ENCODE peak calls at places on chromosomes 13 and 19, in ten cellular contexts. One of them, this sample, is unnamed.

GRCh38 chr13:26861951-26862350 is 101.4 kb upstream of the GPR12 start:
- DNase-seq in suprapubic skin: no peak
- DNase-seq in tibial nerve: no peak
- DNase-seq in A549: no peak
- DNase-seq in sigmoid colon: no peak
- DNase-seq in upper lobe of left lung: no peak
- DNase-seq in ovary: no peak
- DNase-seq in SK-N-SH: no peak
- DNase-seq in HepG2: no peak
- DNase-seq in stomach: no peak
- DNase-seq in this sample: no peak

GRCh38 chr13:46745062-46745461 is 51.9 kb downstream of the ESD start:
- DNase-seq in stomach: no peak
- DNase-seq in ovary: no peak
- DNase-seq in sigmoid colon: no peak
- DNase-seq in A549: no peak
- DNase-seq in HepG2: no peak
- DNase-seq in SK-N-SH: no peak
- DNase-seq in upper lobe of left lung: no peak
- DNase-seq in suprapubic skin: no peak
- DNase-seq in tibial nerve: no peak
- DNase-seq in this sample: no peak

GRCh38 chr13:29227560-29227959 is 367.9 kb downstream of the SLC7A1 start:
- DNase-seq in stomach: no peak
- DNase-seq in tibial nerve: no peak
- DNase-seq in suprapubic skin: no peak
- DNase-seq in upper lobe of left lung: no peak
- DNase-seq in ovary: no peak
- DNase-seq in SK-N-SH: no peak
- DNase-seq in A549: no peak
- DNase-seq in HepG2: no peak
- DNase-seq in sigmoid colon: no peak
- DNase-seq in this sample: no peak

GRCh38 chr19:35042056-35042730 is 672 bp downstream of the HPN start:
- DNase-seq in tibial nerve: no peak
- DNase-seq in SK-N-SH: no peak
- DNase-seq in stomach: peak; percentile 47
- DNase-seq in A549: no peak
- DNase-seq in suprapubic skin: no peak
- DNase-seq in sigmoid colon: no peak
- DNase-seq in HepG2: peak; percentile 89
- DNase-seq in ovary: no peak
- DNase-seq in upper lobe of left lung: peak; percentile 61
- DNase-seq in this sample: no peak

GRCh38 chr19:4844348-4845179 is 13.1 kb upstream of the TICAM1 start:
- DNase-seq in upper lobe of left lung: no peak
- DNase-seq in HepG2: peak; percentile 75
- DNase-seq in stomach: no peak
- DNase-seq in suprapubic skin: peak; percentile 74
- DNase-seq in ovary: peak; percentile 41
- DNase-seq in sigmoid colon: peak; percentile 90
- DNase-seq in SK-N-SH: no peak
- DNase-seq in tibial nerve: no peak
- DNase-seq in A549: peak; percentile 56
- DNase-seq in this sample: no peak

GRCh38 chr19:9909251-9909650 is 27.1 kb downstream of the OLFM2 start:
- DNase-seq in A549: no peak
- DNase-seq in HepG2: no peak
- DNase-seq in stomach: no peak
- DNase-seq in SK-N-SH: no peak
- DNase-seq in suprapubic skin: no peak
- DNase-seq in ovary: no peak
- DNase-seq in tibial nerve: no peak
- DNase-seq in sigmoid colon: no peak
- DNase-seq in upper lobe of left lung: no peak
- DNase-seq in this sample: no peak

GRCh38 chr13:97328222-97328790 is 105.7 kb upstream of the RAP2A start:
- DNase-seq in suprapubic skin: no peak
- DNase-seq in sigmoid colon: no peak
- DNase-seq in HepG2: no peak
- DNase-seq in ovary: peak; percentile 26
- DNase-seq in A549: peak; percentile 23
- DNase-seq in stomach: no peak
- DNase-seq in SK-N-SH: no peak
- DNase-seq in tibial nerve: peak; percentile 36
- DNase-seq in upper lobe of left lung: no peak
- DNase-seq in this sample: no peak

GRCh38 chr13:45537506-45537905 is 72.8 kb downstream of the COG3 start:
- DNase-seq in HepG2: no peak
- DNase-seq in tibial nerve: no peak
- DNase-seq in A549: no peak
- DNase-seq in upper lobe of left lung: no peak
- DNase-seq in sigmoid colon: no peak
- DNase-seq in stomach: no peak
- DNase-seq in suprapubic skin: no peak
- DNase-seq in SK-N-SH: no peak
- DNase-seq in ovary: no peak
- DNase-seq in this sample: no peak

GRCh38 chr13:91236182-91236581 is 111.3 kb upstream of the MIR17HG start:
- DNase-seq in stomach: no peak
- DNase-seq in A549: no peak
- DNase-seq in SK-N-SH: no peak
- DNase-seq in sigmoid colon: no peak
- DNase-seq in ovary: no peak
- DNase-seq in suprapubic skin: no peak
- DNase-seq in upper lobe of left lung: no peak
- DNase-seq in HepG2: no peak
- DNase-seq in tibial nerve: no peak
- DNase-seq in this sample: no peak

GRCh38 chr19:38562096-38562495 is 55.7 kb downstream of the MAP4K1 start:
- DNase-seq in stomach: no peak
- DNase-seq in A549: no peak
- DNase-seq in ovary: no peak
- DNase-seq in upper lobe of left lung: no peak
- DNase-seq in suprapubic skin: no peak
- DNase-seq in HepG2: no peak
- DNase-seq in sigmoid colon: no peak
- DNase-seq in SK-N-SH: no peak
- DNase-seq in tibial nerve: no peak
- DNase-seq in this sample: no peak

GRCh38 chr19:49020342-49020741 is 3.5 kb upstream of the LHB start:
- DNase-seq in stomach: peak; percentile 31
- DNase-seq in upper lobe of left lung: peak; percentile 38
- DNase-seq in A549: no peak
- DNase-seq in ovary: no peak
- DNase-seq in SK-N-SH: no peak
- DNase-seq in HepG2: no peak
- DNase-seq in tibial nerve: no peak
- DNase-seq in suprapubic skin: no peak
- DNase-seq in sigmoid colon: no peak
- DNase-seq in this sample: no peak

GRCh38 chr19:49016067-49016839 is 638 bp downstream of the LHB start:
- DNase-seq in suprapubic skin: no peak
- DNase-seq in tibial nerve: no peak
- DNase-seq in SK-N-SH: no peak
- DNase-seq in A549: no peak
- DNase-seq in upper lobe of left lung: peak; percentile 83
- DNase-seq in sigmoid colon: no peak
- DNase-seq in ovary: no peak
- DNase-seq in HepG2: no peak
- DNase-seq in stomach: no peak
- DNase-seq in this sample: no peak

GRCh38 chr19:49017041-49017665 is at the start of gene LHB:
- DNase-seq in suprapubic skin: no peak
- DNase-seq in stomach: no peak
- DNase-seq in tibial nerve: no peak
- DNase-seq in sigmoid colon: no peak
- DNase-seq in ovary: no peak
- DNase-seq in SK-N-SH: peak; percentile 42
- DNase-seq in upper lobe of left lung: peak; percentile 46
- DNase-seq in HepG2: no peak
- DNase-seq in A549: no peak
- DNase-seq in this sample: no peak

GRCh38 chr19:49019242-49019932 is 2.5 kb upstream of the LHB start:
- DNase-seq in sigmoid colon: no peak
- DNase-seq in upper lobe of left lung: peak; percentile 92
- DNase-seq in SK-N-SH: peak; percentile 91
- DNase-seq in A549: peak; percentile 77
- DNase-seq in HepG2: peak; percentile 67
- DNase-seq in ovary: peak; percentile 39
- DNase-seq in suprapubic skin: peak; percentile 75
- DNase-seq in tibial nerve: peak; percentile 25
- DNase-seq in stomach: peak; percentile 83
- DNase-seq in this sample: peak; percentile 84

GRCh38 chr19:49017666-49018351 is 918 bp upstream of the LHB start:
- DNase-seq in upper lobe of left lung: peak; percentile 92
- DNase-seq in ovary: no peak
- DNase-seq in tibial nerve: no peak
- DNase-seq in SK-N-SH: peak; percentile 89
- DNase-seq in HepG2: peak; percentile 41
- DNase-seq in stomach: peak; percentile 53
- DNase-seq in A549: no peak
- DNase-seq in sigmoid colon: no peak
- DNase-seq in suprapubic skin: peak; percentile 75
- DNase-seq in this sample: peak; percentile 49
- H3K4me3 ChIP-seq in upper lobe of left lung: no peak overlapping the region
- H3K4me3 ChIP-seq in ovary: peak overlapping the region; percentile 29
- H3K4me3 ChIP-seq in tibial nerve: peak overlapping the region; percentile 6
- H3K4me3 ChIP-seq in SK-N-SH: peak overlapping the region; percentile 46
- H3K4me3 ChIP-seq in HepG2: peak overlapping the region; percentile 10
- H3K4me3 ChIP-seq in stomach: peak overlapping the region; percentile 51
- H3K4me3 ChIP-seq in A549: peak overlapping the region; percentile 21
- H3K4me3 ChIP-seq in sigmoid colon: peak overlapping the region; percentile 50
- H3K4me3 ChIP-seq in suprapubic skin: peak overlapping the region; percentile 54
- H3K4me3 ChIP-seq in this sample: peak overlapping the region; percentile 30

GRCh38 chr19:33388231-33388816 is 14.8 kb downstream of the CEBPG start:
- DNase-seq in tibial nerve: no peak
- DNase-seq in ovary: no peak
- DNase-seq in sigmoid colon: peak; percentile 67
- DNase-seq in SK-N-SH: peak; percentile 34
- DNase-seq in A549: no peak
- DNase-seq in stomach: no peak
- DNase-seq in suprapubic skin: peak; percentile 57
- DNase-seq in HepG2: no peak
- DNase-seq in upper lobe of left lung: peak; percentile 61
- DNase-seq in this sample: no peak

GRCh38 chr19:33388817-33389573 is 15.5 kb downstream of the CEBPG start:
- DNase-seq in sigmoid colon: peak; percentile 71
- DNase-seq in stomach: no peak
- DNase-seq in tibial nerve: no peak
- DNase-seq in ovary: no peak
- DNase-seq in upper lobe of left lung: peak; percentile 86
- DNase-seq in SK-N-SH: peak; percentile 83
- DNase-seq in A549: no peak
- DNase-seq in HepG2: no peak
- DNase-seq in suprapubic skin: peak; percentile 70
- DNase-seq in this sample: no peak

GRCh38 chr19:33390908-33391630 is 17.6 kb downstream of the CEBPG start:
- DNase-seq in SK-N-SH: peak; percentile 33
- DNase-seq in suprapubic skin: peak; percentile 70
- DNase-seq in A549: no peak
- DNase-seq in upper lobe of left lung: peak; percentile 75
- DNase-seq in tibial nerve: no peak
- DNase-seq in sigmoid colon: peak; percentile 63
- DNase-seq in HepG2: no peak
- DNase-seq in stomach: no peak
- DNase-seq in ovary: peak; percentile 11
- DNase-seq in this sample: no peak

GRCh38 chr19:33390120-33390907 is 16.8 kb downstream of the CEBPG start:
- DNase-seq in SK-N-SH: peak; percentile 56
- DNase-seq in ovary: peak; percentile 67
- DNase-seq in HepG2: no peak
- DNase-seq in tibial nerve: peak; percentile 57
- DNase-seq in stomach: no peak
- DNase-seq in upper lobe of left lung: peak; percentile 88
- DNase-seq in sigmoid colon: peak; percentile 91
- DNase-seq in suprapubic skin: peak; percentile 84
- DNase-seq in A549: no peak
- DNase-seq in this sample: peak; percentile 45

GRCh38 chr19:33389574-33390119 is 16.1 kb downstream of the CEBPG start:
- DNase-seq in upper lobe of left lung: peak; percentile 68
- DNase-seq in stomach: no peak
- DNase-seq in A549: no peak
- DNase-seq in tibial nerve: no peak
- DNase-seq in suprapubic skin: peak; percentile 67
- DNase-seq in HepG2: no peak
- DNase-seq in SK-N-SH: peak; percentile 50
- DNase-seq in sigmoid colon: peak; percentile 77
- DNase-seq in ovary: no peak
- DNase-seq in this sample: no peak
- TF ChIP-seq EP300 in upper lobe of left lung: no peak
- TF ChIP-seq EP300 in stomach: no peak
- TF ChIP-seq EP300 in A549: no peak
- TF ChIP-seq EP300 in tibial nerve: no peak
- TF ChIP-seq EP300 in suprapubic skin: no peak
- TF ChIP-seq EP300 in HepG2: no peak
- TF ChIP-seq EP300 in SK-N-SH: no peak
- TF ChIP-seq EP300 in sigmoid colon: no peak
- TF ChIP-seq EP300 in ovary: no peak
- TF ChIP-seq EP300 in this sample: no peak

GRCh38 chr13:20191311-20191901 is 1.3 kb downstream of the GJB2 start:
- DNase-seq in stomach: no peak
- DNase-seq in ovary: no peak
- DNase-seq in HepG2: no peak
- DNase-seq in upper lobe of left lung: peak; percentile 77
- DNase-seq in SK-N-SH: no peak
- DNase-seq in sigmoid colon: no peak
- DNase-seq in tibial nerve: no peak
- DNase-seq in A549: no peak
- DNase-seq in suprapubic skin: no peak
- DNase-seq in this sample: peak; percentile 76
- H3K4me3 ChIP-seq in stomach: no peak overlapping the region
- H3K4me3 ChIP-seq in ovary: no peak overlapping the region
- H3K4me3 ChIP-seq in HepG2: no peak overlapping the region
- H3K4me3 ChIP-seq in upper lobe of left lung: no peak overlapping the region
- H3K4me3 ChIP-seq in SK-N-SH: no peak overlapping the region
- H3K4me3 ChIP-seq in sigmoid colon: no peak overlapping the region
- H3K4me3 ChIP-seq in tibial nerve: no peak overlapping the region
- H3K4me3 ChIP-seq in A549: peak overlapping the region; percentile 76
- H3K4me3 ChIP-seq in suprapubic skin: peak overlapping the region; percentile 61
- H3K4me3 ChIP-seq in this sample: no peak overlapping the region

GRCh38 chr13:41263261-41263971 is at the start of gene MTRF1:
- DNase-seq in sigmoid colon: peak; percentile 85
- DNase-seq in suprapubic skin: peak; percentile 81
- DNase-seq in SK-N-SH: peak; percentile 86
- DNase-seq in A549: peak; percentile 72
- DNase-seq in stomach: peak; percentile 75
- DNase-seq in tibial nerve: peak; percentile 68
- DNase-seq in HepG2: peak; percentile 69
- DNase-seq in ovary: peak; percentile 74
- DNase-seq in upper lobe of left lung: peak; percentile 74
- DNase-seq in this sample: peak; percentile 81

GRCh38 chr13:41271456-41272285 is 8.3 kb upstream of the MTRF1 start:
- DNase-seq in stomach: no peak
- DNase-seq in tibial nerve: no peak
- DNase-seq in ovary: no peak
- DNase-seq in HepG2: no peak
- DNase-seq in SK-N-SH: no peak
- DNase-seq in suprapubic skin: no peak
- DNase-seq in upper lobe of left lung: no peak
- DNase-seq in A549: no peak
- DNase-seq in sigmoid colon: no peak
- DNase-seq in this sample: no peak

GRCh38 chr13:41268764-41269163 is 5.4 kb upstream of the MTRF1 start:
- DNase-seq in sigmoid colon: no peak
- DNase-seq in upper lobe of left lung: no peak
- DNase-seq in SK-N-SH: no peak
- DNase-seq in HepG2: no peak
- DNase-seq in A549: peak; percentile 56
- DNase-seq in tibial nerve: no peak
- DNase-seq in ovary: no peak
- DNase-seq in suprapubic skin: no peak
- DNase-seq in stomach: no peak
- DNase-seq in this sample: no peak

GRCh38 chr13:41267106-41267505 is 3.7 kb upstream of the MTRF1 start:
- DNase-seq in A549: no peak
- DNase-seq in suprapubic skin: no peak
- DNase-seq in HepG2: no peak
- DNase-seq in stomach: no peak
- DNase-seq in SK-N-SH: no peak
- DNase-seq in upper lobe of left lung: no peak
- DNase-seq in sigmoid colon: no peak
- DNase-seq in ovary: no peak
- DNase-seq in tibial nerve: no peak
- DNase-seq in this sample: no peak
- TF ChIP-seq EP300 in A549: no peak
- TF ChIP-seq EP300 in suprapubic skin: no peak
- TF ChIP-seq EP300 in HepG2: no peak
- TF ChIP-seq EP300 in stomach: no peak
- TF ChIP-seq EP300 in SK-N-SH: no peak
- TF ChIP-seq EP300 in upper lobe of left lung: no peak
- TF ChIP-seq EP300 in sigmoid colon: no peak
- TF ChIP-seq EP300 in ovary: no peak
- TF ChIP-seq EP300 in tibial nerve: no peak
- TF ChIP-seq EP300 in this sample: no peak

This sample was measured in transverse colon.